ENCODE peak calls at places on chromosomes 16 and 17, in six cellular contexts. A is nucleus accumbens; T is naive thymus-derived CD4-positive, alpha-beta T cell; J is upper lobe of right lung; W is GM04504; I is heart left ventricle. C is an unnamed sample.

GRCh38 chr16:9159839-9160550 is 68.6 kb downstream of the HAPSTR1 start:
- DNase-seq in A (peak), T (peak), J (peak), W (peak), I (no peak), C (peak)

GRCh38 chr17:48056246-48056745 is 8.1 kb downstream of the NFE2L1 start:
- DNase-seq in A (no peak), T (no peak), J (no peak), W (no peak), I (no peak), C (no peak)

GRCh38 chr16:69906838-69907301 is 44.3 kb upstream of the CLEC18A start:
- DNase-seq in A (no peak), T (no peak), J (no peak), W (peak), I (no peak), C (peak)

GRCh38 chr16:5615868-5616642 is 518.5 kb upstream of the EEF2KMT start:
- DNase-seq in A (peak), T (peak), J (peak), W (no peak), I (peak), C (no peak)

GRCh38 chr16:89092013-89092412 is 1.6 kb upstream of the ACSF3 start:
- DNase-seq in A (no peak), T (no peak), J (no peak), W (no peak), I (peak), C (no peak)

GRCh38 chr17:64441772-64442549 is 7.0 kb upstream of the MILR1 start:
- DNase-seq in A (no peak), T (peak), J (no peak), W (no peak), I (peak), C (peak)

GRCh38 chr16:69595127-69596036 is 29.6 kb downstream of the NFAT5 start:
- DNase-seq in A (no peak), T (no peak), J (no peak), W (no peak), I (no peak), C (peak)

GRCh38 chr16:68760671-68761275 is 23.7 kb downstream of the CDH1 start:
- DNase-seq in A (peak), T (peak), J (no peak), W (no peak), I (no peak), C (no peak)

GRCh38 chr17:78131172-78132085 is 858 bp downstream of the TMC8 start:
- DNase-seq in A (peak), T (peak), J (peak), W (no peak), I (peak), C (no peak)

GRCh38 chr16:23500212-23500865 is 10.0 kb downstream of the GGA2 start:
- DNase-seq in A (no peak), T (no peak), J (peak), W (no peak), I (no peak), C (no peak)

GRCh38 chr16:81987706-81988105 is 23.6 kb downstream of the SDR42E1 start:
- DNase-seq in A (no peak), T (no peak), J (no peak), W (no peak), I (no peak), C (no peak)

GRCh38 chr17:20114466-20114865 is 105.3 kb downstream of the SPECC1 start:
- DNase-seq in A (no peak), T (no peak), J (no peak), W (no peak), I (no peak), C (peak)

GRCh38 chr16:4529085-4530060 is 9.2 kb downstream of the CDIP1 start:
- DNase-seq in A (no peak), T (no peak), J (no peak), W (no peak), I (no peak), C (peak)

GRCh38 chr17:9256361-9256943 is 235.1 kb downstream of the NTN1 start:
- DNase-seq in A (no peak), T (no peak), J (no peak), W (no peak), I (no peak), C (no peak)

GRCh38 chr17:57861000-57861736 is 11.3 kb upstream of the MRPS23 start:
- DNase-seq in A (no peak), T (no peak), J (peak), W (no peak), I (peak), C (no peak)

GRCh38 chr17:14329900-14330491 is 29.1 kb downstream of the HS3ST3B1 start:
- DNase-seq in A (no peak), T (no peak), J (no peak), W (no peak), I (no peak), C (no peak)

GRCh38 chr17:69539274-69539673 is 124.8 kb downstream of the MAP2K6 start:
- DNase-seq in A (no peak), T (no peak), J (no peak), W (no peak), I (no peak), C (no peak)

GRCh38 chr16:75658175-75658574 is 10.6 kb downstream of the TERF2IP start:
- DNase-seq in A (no peak), T (no peak), J (no peak), W (no peak), I (no peak), C (no peak)

GRCh38 chr17:59752446-59752845 is 45.0 kb downstream of the VMP1 start:
- DNase-seq in A (no peak), T (no peak), J (no peak), W (no peak), I (no peak), C (no peak)

GRCh38 chr16:79764415-79765149 is 164.0 kb upstream of the MAF start:
- DNase-seq in A (no peak), T (no peak), J (no peak), W (no peak), I (no peak), C (no peak)

GRCh38 chr17:61124562-61124961 is 275.1 kb upstream of the TBX2 start:
- DNase-seq in A (no peak), T (no peak), J (no peak), W (no peak), I (no peak), C (no peak)

GRCh38 chr17:36597866-36598777 is 3.3 kb upstream of the MRM1 start:
- DNase-seq in A (no peak), T (no peak), J (peak), W (no peak), I (no peak), C (no peak)

GRCh38 chr17:61868074-61868473 is 4.7 kb upstream of the BRIP1 start:
- DNase-seq in A (no peak), T (no peak), J (no peak), W (no peak), I (no peak), C (no peak)

GRCh38 chr17:8224891-8225812 is 14.8 kb upstream of the AURKB start:
- DNase-seq in A (no peak), T (no peak), J (no peak), W (no peak), I (no peak), C (no peak)

GRCh38 chr17:68972119-68972704 is 17.0 kb upstream of the ABCA8 start:
- DNase-seq in A (no peak), T (no peak), J (no peak), W (peak), I (no peak), C (no peak)

C was measured in skeletal muscle cell.